ENCODE peak calls at places on chromosomes 6 and 20, in ten cellular contexts. O is COR-L47; W is iris pigment epithelial cell; L is activated CD8-positive, alpha-beta T cell treated with anti-CD3 and anti-CD28 coated beads for 36 hours; K is A172; P is GM20000; M is naive thymus-derived CD4-positive, alpha-beta T cell; E is amygdala; Y is T-helper 17 cell; H is head of caudate nucleus. B is an unnamed sample.
A peak's percentile ranks its signal among the peaks of the same experiment; 100 is the strongest.

GRCh38 chr20:13831476-13831875 is 46.6 kb downstream of the NDUFAF5 start:
- DNase-seq in Y (no peak), P (no peak), O (no peak), K (no peak), W (no peak), L (no peak), E (no peak), H (no peak), M (no peak), B (no peak)

GRCh38 chr6:93779086-93779858 is 359.9 kb upstream of the EPHA7 start:
- DNase-seq in K (no peak), L (no peak), P (no peak), Y (no peak), E (no peak), W (peak; percentile 60), O (no peak), M (no peak), H (no peak), B (no peak)

GRCh38 chr20:62711703-62712101 is 3.1 kb downstream of the NTSR1 start:
- DNase-seq in P (no peak), Y (no peak), M (no peak), H (no peak), L (no peak), K (no peak), E (no peak), O (peak; percentile 84), W (no peak), B (no peak)

GRCh38 chr6:100062621-100063020 is 68.6 kb upstream of the MCHR2 start:
- DNase-seq in M (no peak), H (no peak), O (no peak), K (no peak), L (no peak), W (no peak), Y (no peak), P (no peak), E (no peak), B (no peak)

GRCh38 chr6:121522265-121522664 is 86.8 kb downstream of the GJA1 start:
- DNase-seq in E (no peak), L (no peak), W (peak; percentile 98), M (no peak), H (no peak), K (peak; percentile 88), O (no peak), Y (no peak), P (no peak), B (peak; percentile 54)

GRCh38 chr6:120077489-120077888 is 727.9 kb upstream of the MAN1A1 start:
- DNase-seq in W (no peak), L (peak; percentile 7), K (no peak), M (no peak), Y (no peak), P (no peak), E (no peak), O (no peak), H (no peak), B (no peak)

GRCh38 chr6:29976588-29977424 is 34.5 kb downstream of the HLA-A start:
- DNase-seq in P (peak; percentile 69), L (peak; percentile 70), E (peak; percentile 51), K (peak; percentile 52), H (peak; percentile 74), O (peak; percentile 65), M (peak; percentile 33), W (peak; percentile 74), Y (peak; percentile 32), B (peak; percentile 55)

GRCh38 chr6:139519571-139520031 is 145.2 kb upstream of the CITED2 start:
- DNase-seq in E (no peak), O (no peak), K (peak; percentile 33), Y (no peak), H (no peak), P (no peak), L (no peak), M (no peak), W (peak; percentile 12), B (no peak)

GRCh38 chr6:109257494-109257893 is 124.8 kb downstream of the CD164 start:
- DNase-seq in K (no peak), M (no peak), O (no peak), H (no peak), E (no peak), P (no peak), L (no peak), W (no peak), Y (no peak), B (no peak)

GRCh38 chr20:31606928-31607639 is 2.0 kb downstream of the ID1 start:
- DNase-seq in M (no peak), Y (no peak), P (peak; percentile 33), K (peak; percentile 82), E (no peak), H (no peak), W (peak; percentile 79), L (no peak), O (peak; percentile 47), B (peak; percentile 78)

GRCh38 chr6:35370124-35370741 is 27.9 kb downstream of the PPARD start:
- DNase-seq in K (peak; percentile 99), O (no peak), Y (no peak), W (peak; percentile 91), P (peak; percentile 69), L (peak; percentile 68), H (no peak), E (peak; percentile 45), M (no peak), B (peak; percentile 91)

GRCh38 chr20:31680286-31681127 is 42.2 kb downstream of the BCL2L1 start:
- DNase-seq in H (no peak), M (no peak), Y (no peak), P (no peak), E (no peak), L (no peak), K (no peak), O (no peak), W (no peak), B (no peak)

GRCh38 chr20:40331249-40331648 is 357.8 kb downstream of the MAFB start:
- DNase-seq in L (no peak), H (no peak), O (no peak), K (no peak), E (no peak), M (no peak), W (no peak), P (no peak), Y (no peak), B (no peak)

GRCh38 chr6:128508588-128509296 is 11.7 kb downstream of the PTPRK start:
- DNase-seq in M (no peak), O (no peak), E (peak; percentile 32), Y (no peak), H (no peak), P (no peak), K (peak; percentile 90), W (peak; percentile 97), L (no peak), B (peak; percentile 89)

GRCh38 chr6:24064106-24064505 is 61.9 kb upstream of the NRSN1 start:
- DNase-seq in E (no peak), Y (no peak), O (peak; percentile 25), P (no peak), L (no peak), H (no peak), M (no peak), K (no peak), W (peak; percentile 3), B (no peak)

GRCh38 chr20:37327748-37328147 is 18.2 kb upstream of the SRC start:
- DNase-seq in H (no peak), E (no peak), O (no peak), W (no peak), P (no peak), M (no peak), K (no peak), L (no peak), Y (no peak), B (no peak)

GRCh38 chr20:2330090-2330695 is 34.4 kb downstream of the TGM3 start:
- DNase-seq in E (no peak), W (no peak), K (no peak), M (no peak), L (no peak), O (peak; percentile 85), Y (no peak), P (no peak), H (no peak), B (no peak)

GRCh38 chr6:33546766-33547165 is 33.3 kb downstream of the BAK1 start:
- DNase-seq in M (no peak), K (no peak), H (no peak), P (no peak), L (no peak), Y (no peak), W (no peak), E (no peak), O (no peak), B (no peak)

GRCh38 chr6:56318851-56319250 is 71.5 kb upstream of the COL21A1 start:
- DNase-seq in O (no peak), L (no peak), K (no peak), M (no peak), W (no peak), H (no peak), E (no peak), P (no peak), Y (no peak), B (no peak)

GRCh38 chr6:21005816-21006553 is 471.7 kb downstream of the CDKAL1 start:
- DNase-seq in L (no peak), K (peak; percentile 87), W (peak; percentile 93), H (no peak), P (no peak), Y (no peak), O (no peak), E (no peak), M (no peak), B (peak; percentile 84)

GRCh38 chr6:62999796-63000195 is 211.5 kb upstream of the FKBP1C start:
- DNase-seq in W (peak; percentile 0), E (no peak), L (no peak), O (no peak), P (no peak), Y (no peak), K (no peak), M (no peak), H (no peak), B (peak; percentile 5)

GRCh38 chr6:20532881-20533280 is 1.4 kb upstream of the CDKAL1 start:
- DNase-seq in K (no peak), E (no peak), L (no peak), P (no peak), W (no peak), Y (no peak), M (no peak), O (no peak), H (no peak), B (no peak)

GRCh38 chr6:55963301-55963700 is 87.9 kb upstream of the BMP5 start:
- DNase-seq in O (no peak), L (no peak), H (no peak), E (no peak), P (no peak), K (no peak), Y (no peak), M (no peak), W (peak; percentile 32), B (no peak)

GRCh38 chr20:25226433-25227316 is 21.2 kb upstream of the PYGB start:
- DNase-seq in H (no peak), Y (no peak), E (no peak), W (no peak), L (no peak), O (no peak), K (no peak), P (no peak), M (no peak), B (no peak)

B was measured in RWPE1.